ENCODE peak calls at places on chromosomes 5 and 9, in eight cellular contexts. C, M, E, I, K, Q, T and V are unnamed samples.

GRCh38 chr9:113677057-113677456 is 199.1 kb upstream of the ZNF618 start:
- DNase-seq in C (no peak), M (peak; percentile 12), E (no peak), I (no peak), K (no peak), Q (no peak), T (no peak), V (no peak)

GRCh38 chr5:79935992-79936643 is 54.9 kb downstream of the MTX3 start:
- DNase-seq in C (peak; percentile 24), M (no peak), E (no peak), I (no peak), K (no peak), Q (no peak), T (no peak), V (no peak)

GRCh38 chr5:124701873-124702272 is 44.6 kb downstream of the ZNF608 start:
- DNase-seq in C (no peak), M (no peak), E (no peak), I (no peak), K (no peak), Q (no peak), T (no peak), V (no peak)

GRCh38 chr9:88953401-88954029 is 37.8 kb upstream of the S1PR3 start:
- DNase-seq in C (no peak), M (peak; percentile 67), E (no peak), I (no peak), K (no peak), Q (no peak), T (no peak), V (no peak)

GRCh38 chr9:136361757-136362449 is 1.6 kb downstream of the DNLZ start:
- DNase-seq in C (no peak), M (no peak), E (no peak), I (no peak), K (no peak), Q (no peak), T (no peak), V (no peak)

GRCh38 chr9:25677301-25678146 is 720 bp downstream of the TUSC1 start:
- DNase-seq in C (peak; percentile 84), M (peak; percentile 69), E (peak; percentile 58), I (no peak), K (peak; percentile 92), Q (no peak), T (no peak), V (no peak)

GRCh38 chr5:155103164-155103563 is 89.6 kb downstream of the KIF4B start:
- DNase-seq in C (no peak), M (peak; percentile 20), E (peak; percentile 12), I (no peak), K (no peak), Q (no peak), T (no peak), V (no peak)

GRCh38 chr5:37251673-37252072 is 2.5 kb upstream of the CPLANE1 start:
- DNase-seq in C (no peak), M (no peak), E (no peak), I (no peak), K (no peak), Q (no peak), T (no peak), V (no peak)

GRCh38 chr5:126098330-126099017 is 324.7 kb upstream of the GRAMD2B start:
- DNase-seq in C (no peak), M (no peak), E (no peak), I (no peak), K (no peak), Q (peak; percentile 8), T (no peak), V (no peak)

GRCh38 chr9:108834959-108835696 is 20.7 kb downstream of the ACTL7B start:
- DNase-seq in C (no peak), M (peak; percentile 75), E (no peak), I (no peak), K (no peak), Q (no peak), T (no peak), V (peak; percentile 85)

GRCh38 chr5:179373961-179374505 is 28.8 kb upstream of the ADAMTS2 start:
- DNase-seq in C (no peak), M (no peak), E (no peak), I (no peak), K (peak; percentile 32), Q (no peak), T (no peak), V (no peak)

GRCh38 chr9:93288341-93288740 is 104.4 kb downstream of the WNK2 start:
- DNase-seq in C (no peak), M (no peak), E (no peak), I (no peak), K (no peak), Q (no peak), T (no peak), V (no peak)

GRCh38 chr9:134487066-134487710 is 154.4 kb upstream of the COL5A1 start:
- DNase-seq in C (no peak), M (no peak), E (no peak), I (no peak), K (peak; percentile 32), Q (no peak), T (no peak), V (no peak)

GRCh38 chr9:90642570-90643539 is at the start of gene DIRAS2:
- DNase-seq in C (peak; percentile 13), M (peak; percentile 59), E (peak; percentile 79), I (no peak), K (peak; percentile 49), Q (peak; percentile 8), T (no peak), V (peak; percentile 24)

GRCh38 chr5:67416133-67416937 is 219.7 kb upstream of the CD180 start:
- DNase-seq in C (no peak), M (no peak), E (no peak), I (no peak), K (no peak), Q (no peak), T (no peak), V (no peak)

GRCh38 chr9:37639109-37639748 is 11.5 kb upstream of the FRMPD1 start:
- DNase-seq in C (no peak), M (peak; percentile 12), E (no peak), I (no peak), K (no peak), Q (no peak), T (no peak), V (no peak)

GRCh38 chr5:168308976-168309598 is 17.6 kb downstream of the WWC1 start:
- DNase-seq in C (no peak), M (no peak), E (no peak), I (no peak), K (no peak), Q (no peak), T (no peak), V (no peak)

GRCh38 chr9:7336356-7337075 is 463.1 kb downstream of the DMAC1 start:
- DNase-seq in C (peak; percentile 36), M (no peak), E (no peak), I (no peak), K (no peak), Q (no peak), T (no peak), V (no peak)

GRCh38 chr5:9512452-9512851 is 33.4 kb downstream of the SEMA5A start:
- DNase-seq in C (no peak), M (no peak), E (no peak), I (no peak), K (no peak), Q (no peak), T (no peak), V (no peak)

GRCh38 chr5:127706691-127707090 is 3.5 kb downstream of the CCDC192 start:
- DNase-seq in C (no peak), M (no peak), E (no peak), I (no peak), K (no peak), Q (no peak), T (no peak), V (no peak)

GRCh38 chr5:127705120-127705892 is 2.1 kb downstream of the CCDC192 start:
- DNase-seq in C (no peak), M (peak; percentile 45), E (no peak), I (no peak), K (no peak), Q (peak; percentile 44), T (no peak), V (no peak)

GRCh38 chr5:127702913-127703575 is at the start of gene CCDC192:
- DNase-seq in C (no peak), M (no peak), E (no peak), I (no peak), K (no peak), Q (no peak), T (no peak), V (no peak)

GRCh38 chr5:127702434-127702833 is 757 bp upstream of the CCDC192 start:
- DNase-seq in C (no peak), M (no peak), E (no peak), I (no peak), K (no peak), Q (no peak), T (no peak), V (no peak)

GRCh38 chr5:127707209-127707608 is 4.0 kb downstream of the CCDC192 start:
- DNase-seq in C (no peak), M (no peak), E (no peak), I (no peak), K (no peak), Q (no peak), T (no peak), V (no peak)
- H3K27ac ChIP-seq in C (peak overlapping the region; percentile 48), M (no peak overlapping the region), E (peak overlapping the region; percentile 5), I (no peak overlapping the region), K (no peak overlapping the region), Q (no peak overlapping the region), T (no peak overlapping the region), V (no peak overlapping the region)

GRCh38 chr5:83430130-83431010 is 41.2 kb upstream of the VCAN start:
- DNase-seq in C (peak; percentile 54), M (peak; percentile 46), E (peak; percentile 60), I (peak; percentile 8), K (peak; percentile 57), Q (peak; percentile 26), T (peak; percentile 20), V (peak; percentile 10)
- H3K27ac ChIP-seq in C (no peak overlapping the region), M (no peak overlapping the region), E (no peak overlapping the region), I (no peak overlapping the region), K (no peak overlapping the region), Q (no peak overlapping the region), T (no peak overlapping the region), V (no peak overlapping the region)

GRCh38 chr9:14203366-14204056 is 110.4 kb downstream of the NFIB start:
- DNase-seq in C (peak; percentile 78), M (no peak), E (peak; percentile 57), I (no peak), K (peak; percentile 76), Q (no peak), T (no peak), V (no peak)
- H3K27ac ChIP-seq in C (peak overlapping the region; percentile 79), M (peak overlapping the region; percentile 59), E (peak overlapping the region; percentile 63), I (no peak overlapping the region), K (no peak overlapping the region), Q (no peak overlapping the region), T (no peak overlapping the region), V (peak overlapping the region; percentile 14)

GRCh38 chr9:127397722-127398647 is 1.0 kb downstream of the SLC2A8 start:
- DNase-seq in C (peak; percentile 60), M (peak; percentile 11), E (no peak), I (peak; percentile 21), K (peak; percentile 67), Q (no peak), T (no peak), V (no peak)

GRCh38 chr9:127395491-127396252 is 1.3 kb upstream of the SLC2A8 start:
- DNase-seq in C (no peak), M (no peak), E (no peak), I (no peak), K (no peak), Q (no peak), T (no peak), V (no peak)

GRCh38 chr9:127396253-127396807 is 639 bp upstream of the SLC2A8 start:
- DNase-seq in C (no peak), M (no peak), E (peak; percentile 21), I (no peak), K (no peak), Q (no peak), T (no peak), V (no peak)

GRCh38 chr9:127398715-127399400 is 1.9 kb downstream of the SLC2A8 start:
- DNase-seq in C (no peak), M (no peak), E (no peak), I (no peak), K (no peak), Q (no peak), T (no peak), V (no peak)

GRCh38 chr9:127396808-127397721 is at the start of gene SLC2A8:
- DNase-seq in C (peak; percentile 99), M (peak; percentile 100), E (peak; percentile 99), I (peak; percentile 73), K (peak; percentile 99), Q (peak; percentile 99), T (peak; percentile 73), V (peak; percentile 97)
- H3K27ac ChIP-seq in C (peak within 1 kb of the TSS; percentile 96), M (peak within 1 kb of the TSS; percentile 35), E (peak within 1 kb of the TSS; percentile 84), I (no peak within 1 kb of the TSS), K (peak within 1 kb of the TSS; percentile 5), Q (no peak within 1 kb of the TSS), T (no peak within 1 kb of the TSS), V (peak within 1 kb of the TSS; percentile 61)